ENCODE peak calls at places on chromosomes 6 and 20, in eight cellular contexts. D is EH, T is mucosa of gallbladder, S is AG04450, K is HCEC 1CT, H is NCI-H1105, U is HTR-8/SVneo, Q is posterior cingulate gyrus. L is an unnamed sample.

GRCh38 chr20:50794181-50794845 is 548 bp upstream of the BCAS4 start:
- DNase-seq in T (no peak), U (no peak), K (no peak), S (no peak), D (no peak), H (no peak), Q (no peak), L (no peak)

GRCh38 chr6:128259036-128259734 is 261.2 kb downstream of the PTPRK start:
- DNase-seq in Q (no peak), S (no peak), U (no peak), T (no peak), D (no peak), K (no peak), H (no peak), L (no peak)

GRCh38 chr6:84448331-84448730 is 220.9 kb upstream of the CEP162 start:
- DNase-seq in K (no peak), H (no peak), Q (no peak), S (no peak), T (no peak), D (no peak), U (no peak), L (no peak)

GRCh38 chr6:44422534-44422933 is 35.0 kb downstream of the CDC5L start:
- DNase-seq in S (no peak), Q (no peak), H (no peak), K (no peak), D (no peak), T (no peak), U (no peak), L (no peak)

GRCh38 chr20:64106435-64106961 is 867 bp downstream of the NPBWR2 start:
- DNase-seq in D (no peak), S (no peak), H (no peak), U (no peak), T (no peak), Q (peak), K (no peak), L (no peak)

GRCh38 chr6:79385893-79386292 is 151.3 kb downstream of the LCA5 start:
- DNase-seq in Q (no peak), D (no peak), H (no peak), T (no peak), K (peak), U (no peak), S (no peak), L (no peak)

GRCh38 chr6:44563397-44563796 is 175.9 kb downstream of the CDC5L start:
- DNase-seq in H (no peak), Q (no peak), U (no peak), K (no peak), T (no peak), S (no peak), D (no peak), L (no peak)

GRCh38 chr6:137099689-137100398 is 55.1 kb upstream of the IL20RA start:
- DNase-seq in T (no peak), U (no peak), D (no peak), K (no peak), Q (no peak), S (no peak), H (no peak), L (no peak)

GRCh38 chr6:115721564-115721963 is 339.1 kb downstream of the FRK start:
- DNase-seq in S (no peak), H (no peak), D (no peak), K (no peak), Q (no peak), U (no peak), T (no peak), L (no peak)

GRCh38 chr6:80789912-80790635 is 683.6 kb downstream of the BCKDHB start:
- DNase-seq in U (no peak), Q (no peak), S (no peak), K (peak), T (no peak), H (no peak), D (peak), L (no peak)

GRCh38 chr6:15879372-15880261 is 216.8 kb upstream of the DTNBP1 start:
- DNase-seq in H (peak), Q (no peak), K (no peak), U (peak), D (peak), T (peak), S (no peak), L (peak)

GRCh38 chr20:39103732-39104131 is 141.6 kb downstream of the DHX35 start:
- DNase-seq in D (peak), U (no peak), K (peak), T (no peak), Q (no peak), S (no peak), H (no peak), L (no peak)

GRCh38 chr6:152099816-152100618 is 292.5 kb downstream of the ESR1 start:
- DNase-seq in D (peak), S (no peak), K (peak), U (no peak), Q (no peak), H (no peak), T (no peak), L (peak)

GRCh38 chr6:6405997-6406699 is 85.7 kb upstream of the F13A1 start:
- DNase-seq in U (no peak), T (no peak), K (no peak), S (no peak), H (no peak), Q (no peak), D (no peak), L (no peak)

GRCh38 chr6:10369896-10370295 is 45.0 kb downstream of the TFAP2A start:
- DNase-seq in Q (no peak), D (peak), K (peak), S (no peak), U (peak), H (no peak), T (no peak), L (peak)

GRCh38 chr6:27139753-27140522 is 107.6 kb upstream of the PRSS16 start:
- DNase-seq in Q (no peak), S (no peak), D (peak), H (no peak), T (no peak), K (no peak), U (no peak), L (peak)

GRCh38 chr6:148943451-148943850 is 196.6 kb downstream of the UST start:
- DNase-seq in U (no peak), Q (no peak), K (no peak), S (no peak), H (no peak), T (no peak), D (peak), L (no peak)

GRCh38 chr6:30311669-30312068 is 15.1 kb upstream of the TRIM39 start:
- DNase-seq in K (peak), D (no peak), Q (no peak), H (no peak), S (no peak), T (no peak), U (no peak), L (no peak)

GRCh38 chr6:166996406-166996805 is 2.8 kb upstream of the CEP43 start:
- DNase-seq in S (peak), T (no peak), K (peak), D (peak), Q (no peak), U (no peak), H (no peak), L (no peak)

GRCh38 chr20:49118307-49118706 is 69.8 kb downstream of the STAU1 start:
- DNase-seq in S (no peak), K (no peak), H (no peak), T (no peak), U (no peak), D (no peak), Q (no peak), L (no peak)

GRCh38 chr6:126153661-126154060 is 167.3 kb downstream of the TRMT11 start:
- DNase-seq in H (no peak), D (peak), Q (no peak), U (no peak), T (no peak), K (peak), S (no peak), L (peak)

GRCh38 chr6:42748241-42748898 is 2.5 kb upstream of the TBCC start:
- DNase-seq in K (no peak), H (no peak), U (no peak), D (no peak), Q (no peak), S (no peak), T (no peak), L (no peak)

GRCh38 chr20:29427201-29428060 is 1830.0 kb upstream of the DEFB115 start:
- DNase-seq in H (no peak), U (no peak), D (no peak), T (no peak), K (no peak), Q (no peak), S (no peak), L (no peak)

GRCh38 chr6:166862287-166862977 is 93.9 kb downstream of the RNASET2 start:
- DNase-seq in S (no peak), H (peak), Q (peak), U (peak), T (no peak), D (peak), K (no peak), L (no peak)